ENCODE peak calls at places on chromosomes 2 and 18, in six cellular contexts. X, E, R, O, B and K are unnamed samples.

GRCh38 chr2:158603205-158603604 is 146.5 kb downstream of the PKP4 start:
- DNase-seq in R (no peak), B (no peak), X (no peak), O (no peak), E (no peak), K (no peak)

GRCh38 chr2:202771741-202772470 is 99.7 kb downstream of the ICA1L start:
- DNase-seq in E (no peak), R (no peak), B (no peak), X (no peak), O (no peak), K (no peak)

GRCh38 chr2:120606931-120607330 is 128.7 kb upstream of the GLI2 start:
- DNase-seq in E (no peak), B (no peak), O (no peak), X (no peak), R (no peak), K (no peak)

GRCh38 chr2:64244049-64244446 is 99.8 kb upstream of the PELI1 start:
- DNase-seq in X (no peak), O (no peak), B (no peak), R (no peak), E (no peak), K (no peak)

GRCh38 chr2:162732946-162733698 is 105.4 kb downstream of the KCNH7 start:
- DNase-seq in R (no peak), E (peak; percentile 41), O (no peak), X (no peak), B (no peak), K (no peak)

GRCh38 chr2:158539176-158539895 is 82.6 kb downstream of the PKP4 start:
- DNase-seq in O (no peak), B (peak; percentile 38), E (peak; percentile 80), R (no peak), X (no peak), K (no peak)

GRCh38 chr2:28321426-28321825 is 71.2 kb upstream of the FOSL2 start:
- DNase-seq in O (no peak), X (no peak), B (no peak), E (no peak), R (no peak), K (no peak)

GRCh38 chr2:206004004-206004693 is 81.8 kb downstream of the INO80D start:
- DNase-seq in X (no peak), R (peak; percentile 5), B (no peak), E (no peak), O (no peak), K (no peak)

GRCh38 chr18:56107821-56108485 is 520.0 kb upstream of the TCF4 start:
- DNase-seq in X (no peak), B (no peak), E (no peak), O (no peak), R (no peak), K (no peak)

GRCh38 chr2:74917702-74918619 is 40.5 kb upstream of the POLE4 start:
- DNase-seq in B (peak; percentile 40), X (no peak), R (no peak), O (no peak), E (no peak), K (no peak)

GRCh38 chr2:33221046-33221784 is 255.2 kb upstream of the RASGRP3 start:
- DNase-seq in R (no peak), X (no peak), O (no peak), B (no peak), E (no peak), K (no peak)

GRCh38 chr2:142872900-142873724 is 4.4 kb upstream of the KYNU start:
- DNase-seq in E (no peak), O (no peak), X (no peak), B (peak; percentile 30), R (no peak), K (no peak)

GRCh38 chr2:164896634-164897033 is 55.0 kb upstream of the COBLL1 start:
- DNase-seq in E (peak; percentile 75), B (no peak), X (no peak), O (no peak), R (no peak), K (no peak)

GRCh38 chr2:121866789-121867188 is 111.3 kb downstream of the TSN start:
- DNase-seq in R (no peak), X (no peak), E (no peak), O (no peak), B (no peak), K (no peak)

GRCh38 chr18:21330122-21330701 is 88.2 kb downstream of the GREB1L start:
- DNase-seq in R (no peak), E (peak; percentile 89), O (no peak), B (peak; percentile 22), X (no peak), K (no peak)

GRCh38 chr2:239544846-239545465 is 144.1 kb upstream of the HDAC4 start:
- DNase-seq in R (no peak), O (no peak), X (peak; percentile 77), E (no peak), B (no peak), K (peak; percentile 53)

GRCh38 chr2:73938761-73939352 is 12.2 kb downstream of the DGUOK start:
- DNase-seq in B (no peak), O (no peak), E (no peak), X (no peak), R (no peak), K (no peak)

GRCh38 chr18:44589709-44590108 is 91.0 kb upstream of the SETBP1 start:
- DNase-seq in X (no peak), B (peak; percentile 44), E (no peak), R (no peak), O (no peak), K (no peak)

GRCh38 chr2:26630669-26631360 is 10.4 kb downstream of the CIB4 start:
- DNase-seq in X (no peak), E (peak; percentile 28), R (no peak), B (no peak), O (no peak), K (no peak)